ENCODE peak calls at places on chromosomes 4 and X, in six cellular contexts. D is breast epithelium; L is heart left ventricle; W is IMR-90; U is CD4-positive, alpha-beta T cell; O is glutamatergic neuron. Z is an unnamed sample.

GRCh38 chr4:70008771-70009170 is 13.0 kb downstream of the STATH start:
- DNase-seq in W (no peak), U (no peak), O (no peak), D (no peak), L (no peak), Z (no peak)

GRCh38 chrX:86295293-86295692 is 147.0 kb downstream of the DACH2 start:
- DNase-seq in L (no peak), O (no peak), D (no peak), U (no peak), W (no peak), Z (no peak)

GRCh38 chr4:70632028-70632427 is 3.5 kb downstream of the ENAM start:
- DNase-seq in W (peak), U (no peak), D (no peak), O (no peak), L (no peak), Z (no peak)

GRCh38 chrX:35626124-35626523 is 172.0 kb upstream of the MAGEB16 start:
- DNase-seq in O (no peak), L (no peak), W (no peak), D (no peak), U (no peak), Z (no peak)

GRCh38 chr4:151344948-151345347 is 19.5 kb upstream of the SH3D19 start:
- DNase-seq in L (no peak), O (no peak), U (no peak), W (no peak), D (no peak), Z (no peak)

GRCh38 chr4:77418333-77418732 is 187.3 kb upstream of the CXCL13 start:
- DNase-seq in O (no peak), W (no peak), D (no peak), U (no peak), L (no peak), Z (no peak)

GRCh38 chrX:110402091-110402854 is 43.6 kb downstream of the RTL9 start:
- DNase-seq in D (peak), O (no peak), L (peak), U (no peak), W (peak), Z (no peak)

GRCh38 chr4:82954212-82954611 is 53.7 kb downstream of the THAP9 start:
- DNase-seq in W (no peak), O (no peak), U (no peak), L (no peak), D (no peak), Z (no peak)

GRCh38 chr4:153447175-153447887 is 18.8 kb upstream of the TMEM131L start:
- DNase-seq in L (no peak), D (no peak), W (peak), U (no peak), O (no peak), Z (no peak)

GRCh38 chrX:47815901-47816845 is 20.5 kb upstream of the ZNF81 start:
- DNase-seq in U (no peak), D (no peak), L (no peak), O (no peak), W (no peak), Z (no peak)

GRCh38 chr4:1250527-1250812 is 1.5 kb upstream of the CTBP1 start:
- DNase-seq in D (no peak), W (no peak), L (no peak), U (no peak), O (no peak), Z (no peak)

GRCh38 chrX:72330131-72330530 is 24.4 kb upstream of the CITED1 start:
- DNase-seq in D (no peak), U (no peak), L (no peak), W (no peak), O (no peak), Z (no peak)

GRCh38 chr4:158133551-158133950 is 39.3 kb downstream of the GASK1B start:
- DNase-seq in D (no peak), O (no peak), U (no peak), L (no peak), W (no peak), Z (no peak)

GRCh38 chr4:3708103-3708510 is 58.1 kb upstream of the ADRA2C start:
- DNase-seq in L (peak), D (no peak), W (no peak), O (peak), U (no peak), Z (no peak)

GRCh38 chr4:180589575-180589974 is 1653.6 kb upstream of the TENM3 start:
- DNase-seq in U (no peak), W (no peak), O (no peak), L (no peak), D (no peak), Z (no peak)

GRCh38 chrX:86051741-86052140 is 4.4 kb upstream of the CHM start:
- DNase-seq in O (no peak), W (no peak), U (no peak), D (no peak), L (no peak), Z (no peak)

GRCh38 chrX:3697701-3698279 is 15.7 kb downstream of the PRKX start:
- DNase-seq in W (peak), D (peak), O (no peak), L (peak), U (no peak), Z (no peak)

GRCh38 chr4:10032625-10033024 is 11.3 kb upstream of the SLC2A9 start:
- DNase-seq in O (no peak), W (peak), L (no peak), U (no peak), D (no peak), Z (no peak)

GRCh38 chr4:82136161-82136801 is 237.5 kb downstream of the HNRNPD start:
- DNase-seq in W (no peak), O (no peak), D (no peak), L (no peak), U (no peak), Z (no peak)

GRCh38 chr4:53734584-53735363 is 143.5 kb upstream of the LNX1 start:
- DNase-seq in L (no peak), O (no peak), U (no peak), D (no peak), W (peak), Z (no peak)

GRCh38 chr4:116118216-116118615 is 967.2 kb downstream of the TRAM1L1 start:
- DNase-seq in L (no peak), D (no peak), W (no peak), U (no peak), O (no peak), Z (no peak)

GRCh38 chr4:139609647-139610046 is 53.6 kb upstream of the SETD7 start:
- DNase-seq in U (no peak), L (no peak), W (peak), D (no peak), O (no peak), Z (no peak)

GRCh38 chr4:139607302-139608060 is 51.5 kb upstream of the SETD7 start:
- DNase-seq in W (no peak), O (no peak), L (no peak), D (no peak), U (no peak), Z (no peak)

GRCh38 chr4:139603576-139604387 is 47.8 kb upstream of the SETD7 start:
- DNase-seq in L (no peak), D (no peak), O (no peak), U (no peak), W (peak), Z (no peak)

GRCh38 chr4:139605516-139605915 is 49.5 kb upstream of the SETD7 start:
- DNase-seq in U (no peak), D (no peak), O (no peak), W (no peak), L (no peak), Z (no peak)

GRCh38 chr4:139606600-139607301 is 50.7 kb upstream of the SETD7 start:
- DNase-seq in O (no peak), D (no peak), U (no peak), L (no peak), W (peak), Z (no peak)
- TF ChIP-seq CTCF in O (no peak), D (no peak), U (no peak), L (no peak), W (peak), Z (no peak)

DNA sequence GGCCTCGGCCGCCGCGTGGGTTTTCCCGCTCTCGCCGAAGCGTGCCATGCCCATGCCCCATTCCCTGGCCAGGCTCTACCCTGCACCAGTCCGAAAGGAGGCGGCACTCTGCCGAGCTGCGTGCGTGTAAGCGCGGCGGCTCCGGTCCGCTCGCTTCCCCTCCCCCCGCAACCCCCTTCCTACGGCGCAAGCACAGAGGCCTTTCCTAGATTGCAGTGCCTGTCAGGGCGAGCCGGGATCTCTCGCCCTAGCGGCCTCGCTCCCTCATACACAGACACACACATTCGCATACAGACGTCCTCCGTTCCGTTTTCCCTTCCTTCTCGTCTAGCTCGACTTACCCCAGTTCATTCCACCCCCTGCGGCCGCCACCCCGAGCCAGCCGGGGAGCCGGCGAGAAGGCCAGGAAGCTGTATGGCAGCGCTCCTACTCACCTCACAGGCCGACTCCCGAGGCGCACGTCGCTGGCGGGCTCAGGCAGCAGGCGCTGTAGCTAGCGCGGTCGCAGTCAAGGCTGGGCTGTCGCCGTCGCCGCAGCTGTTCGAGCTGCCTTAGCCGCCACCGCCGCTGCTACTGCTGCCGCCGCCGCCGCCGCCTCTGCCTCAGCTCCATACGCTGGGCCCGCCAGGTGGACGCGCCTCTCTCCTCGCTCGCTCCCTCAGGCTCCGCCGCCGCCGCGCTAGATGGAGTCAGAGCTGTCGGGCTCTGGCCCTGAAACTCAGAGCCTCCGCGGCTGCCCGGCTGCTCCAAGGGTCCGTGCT is 623 bp downstream of the NEXMIF start:
- DNase-seq in L (peak), O (peak), U (no peak), D (peak), W (no peak), Z (peak)
- TF ChIP-seq CTCF in L (no peak), O (no peak), U (no peak), D (no peak), W (no peak), Z (no peak)

GRCh38 chr4:121227254-121227867 is 63.2 kb upstream of the TNIP3 start:
- DNase-seq in D (no peak), O (no peak), W (no peak), L (no peak), U (no peak), Z (no peak)
- TF ChIP-seq CTCF in D (no peak), O (no peak), W (no peak), L (no peak), U (peak), Z (no peak)

DNA sequence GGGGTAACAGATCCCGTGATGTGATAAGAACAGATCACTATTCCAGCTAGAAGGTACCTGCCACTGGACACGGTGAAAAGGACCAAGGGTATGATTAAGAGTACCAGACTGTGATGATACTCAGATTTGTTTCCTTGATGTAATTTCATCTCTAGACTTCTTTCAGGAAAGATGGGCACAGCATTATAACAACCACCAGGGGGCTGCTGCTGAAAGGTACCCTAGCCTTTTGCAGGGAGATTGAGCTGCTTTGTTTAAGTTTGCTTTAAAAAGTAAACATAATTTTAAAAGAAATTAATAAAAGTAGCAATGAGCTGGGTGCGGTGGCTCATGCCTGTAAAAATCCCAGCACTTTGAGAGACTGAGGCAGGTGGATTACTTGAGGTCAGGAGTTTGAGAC is 145.4 kb downstream of the EMCN start:
- DNase-seq in L (no peak), U (no peak), D (no peak), O (no peak), W (no peak), Z (no peak)
- TF ChIP-seq CTCF in L (no peak), U (peak), D (no peak), O (peak), W (peak), Z (no peak)

DNA sequence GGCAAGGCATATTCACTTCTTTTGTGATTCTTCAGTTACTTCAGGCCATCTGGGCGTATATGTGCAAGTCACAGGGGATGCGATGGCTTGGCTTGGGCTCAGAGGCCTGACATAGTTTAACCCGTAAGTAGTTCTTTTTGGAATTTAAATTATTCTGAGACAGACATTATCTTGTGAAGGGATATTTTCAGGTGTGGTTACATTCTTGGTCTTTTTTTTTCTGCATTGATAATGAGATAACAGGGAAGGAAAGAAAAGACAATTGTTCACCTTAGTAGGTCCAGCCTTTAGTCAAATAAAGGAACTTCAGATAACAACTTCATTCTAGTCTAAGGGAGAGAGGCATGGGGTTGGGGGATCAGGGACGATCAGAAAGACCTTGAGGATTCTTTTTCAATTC is 74.8 kb downstream of the TEX13C start:
- DNase-seq in U (no peak), L (no peak), W (no peak), D (no peak), O (no peak), Z (no peak)
- TF ChIP-seq CTCF in U (no peak), L (no peak), W (no peak), D (no peak), O (no peak), Z (no peak)

GRCh38 chrX:78199851-78200250 is 60.4 kb upstream of the TAF9B start:
- DNase-seq in D (no peak), W (peak), L (no peak), O (no peak), U (no peak), Z (no peak)
- TF ChIP-seq CTCF in D (no peak), W (peak), L (no peak), O (peak), U (peak), Z (no peak)

DNA sequence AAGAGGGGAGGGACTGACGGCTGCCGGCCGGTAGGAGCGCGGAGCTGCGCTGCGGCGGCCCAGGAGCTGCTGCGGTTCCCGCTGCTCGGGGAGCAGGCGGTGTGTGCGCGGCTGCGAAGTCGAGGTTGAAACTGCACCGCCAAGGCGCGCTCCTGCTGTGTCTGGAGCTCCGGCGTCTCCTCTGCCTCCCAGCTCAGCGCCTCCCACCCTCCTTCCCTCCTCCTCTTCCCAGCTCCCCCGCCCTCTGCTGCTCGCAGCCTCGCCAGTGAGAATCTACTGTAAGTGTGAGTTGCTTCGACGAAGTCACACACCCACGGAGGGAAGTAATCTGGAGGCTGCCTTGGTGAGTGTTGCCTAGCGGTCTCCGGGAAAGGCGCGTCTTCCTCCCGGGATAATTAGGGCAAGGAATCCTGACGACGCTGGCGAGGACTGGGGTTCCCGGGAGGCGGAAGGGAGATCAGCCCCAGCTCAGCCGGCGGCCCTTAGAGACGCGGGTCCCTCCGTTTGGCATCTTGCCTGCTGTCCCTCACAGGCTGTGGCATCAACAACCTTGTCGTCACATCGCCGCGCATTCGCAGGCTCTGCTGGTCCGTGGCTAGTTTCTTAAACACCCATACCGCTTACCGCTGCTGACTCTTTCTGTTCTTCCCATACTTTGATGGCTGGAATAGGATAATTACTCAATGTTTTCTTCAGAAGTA is at the start of gene EPHA5:
- DNase-seq in U (no peak), O (peak), W (peak), L (peak), D (no peak), Z (no peak)
- TF ChIP-seq CTCF in U (no peak), O (peak), W (peak), L (peak), D (no peak), Z (no peak)

Z was measured in activated B cell treated with CpG ODN at 0.5 μM for 24 hours.